ENCODE peak calls at places on chromosomes 16 and 17, in eight cellular contexts. J, Z, R, E, A, K, Y and G are unnamed samples.
A peak's percentile ranks its signal among the peaks of the same experiment; 100 is the strongest.

GRCh38 chr16:57472665-57473060 is 10.2 kb downstream of the POLR2C start:
- DNase-seq in J (no peak), Z (no peak), K (no peak), Y (no peak), E (no peak), A (no peak), R (no peak), G (no peak)

GRCh38 chr17:45339646-45340605 is 23.1 kb upstream of the MAP3K14 start:
- DNase-seq in R (no peak), A (no peak), Y (no peak), J (no peak), Z (no peak), E (no peak), K (no peak), G (no peak)

GRCh38 chr16:17509194-17509593 is 38.4 kb upstream of the XYLT1 start:
- DNase-seq in A (no peak), Z (no peak), J (no peak), R (no peak), Y (no peak), E (no peak), K (no peak), G (no peak)

GRCh38 chr17:31699281-31699680 is 159.8 kb downstream of the COPRS start:
- DNase-seq in R (no peak), J (no peak), Z (no peak), E (no peak), K (no peak), A (no peak), Y (peak; percentile 8), G (no peak)

GRCh38 chr16:47136101-47136820 is 7.5 kb downstream of the NETO2 start:
- DNase-seq in Z (no peak), Y (peak; percentile 57), A (no peak), R (peak; percentile 76), E (no peak), K (no peak), J (no peak), G (peak; percentile 36)

GRCh38 chr17:50304781-50305404 is 30.6 kb downstream of the TMEM92 start:
- DNase-seq in A (no peak), E (no peak), Z (no peak), K (no peak), R (peak; percentile 47), J (no peak), Y (no peak), G (no peak)

GRCh38 chr16:84115919-84116719 is 623 bp downstream of the MBTPS1 start:
- DNase-seq in Y (peak; percentile 27), K (peak; percentile 64), E (no peak), J (no peak), A (no peak), R (peak; percentile 49), Z (peak; percentile 49), G (peak; percentile 74)

GRCh38 chr16:3950343-3951193 is 70.1 kb upstream of the CREBBP start:
- DNase-seq in J (peak; percentile 86), A (no peak), Z (peak; percentile 88), Y (peak; percentile 78), E (peak; percentile 73), R (peak; percentile 99), K (no peak), G (no peak)

GRCh38 chr17:30391534-30391933 is 12.8 kb downstream of the CPD start:
- DNase-seq in K (no peak), J (no peak), A (no peak), E (no peak), Y (no peak), Z (no peak), R (no peak), G (no peak)

GRCh38 chr16:81752225-81752875 is 26.7 kb upstream of the PLCG2 start:
- DNase-seq in E (peak; percentile 37), Y (no peak), R (no peak), K (peak; percentile 58), J (peak; percentile 63), Z (peak; percentile 85), A (peak; percentile 38), G (peak; percentile 93)

GRCh38 chr17:19768046-19768782 is 20.1 kb upstream of the ALDH3A1 start:
- DNase-seq in K (no peak), E (no peak), J (no peak), R (no peak), Z (no peak), A (no peak), Y (no peak), G (peak; percentile 57)

GRCh38 chr17:82845163-82845807 is 5.5 kb upstream of the ZNF750 start:
- DNase-seq in E (no peak), K (peak; percentile 80), Z (peak; percentile 45), R (no peak), Y (no peak), J (peak; percentile 71), A (no peak), G (no peak)

GRCh38 chr17:79581306-79581932 is 29.4 kb downstream of the RBFOX3 start:
- DNase-seq in R (no peak), Y (peak; percentile 39), A (no peak), K (no peak), Z (no peak), J (no peak), E (no peak), G (no peak)

GRCh38 chr17:47741793-47742145 is 8.7 kb downstream of the TBX21 start:
- DNase-seq in J (no peak), R (no peak), A (no peak), E (no peak), Y (peak; percentile 43), Z (no peak), K (no peak), G (no peak)

DNA sequence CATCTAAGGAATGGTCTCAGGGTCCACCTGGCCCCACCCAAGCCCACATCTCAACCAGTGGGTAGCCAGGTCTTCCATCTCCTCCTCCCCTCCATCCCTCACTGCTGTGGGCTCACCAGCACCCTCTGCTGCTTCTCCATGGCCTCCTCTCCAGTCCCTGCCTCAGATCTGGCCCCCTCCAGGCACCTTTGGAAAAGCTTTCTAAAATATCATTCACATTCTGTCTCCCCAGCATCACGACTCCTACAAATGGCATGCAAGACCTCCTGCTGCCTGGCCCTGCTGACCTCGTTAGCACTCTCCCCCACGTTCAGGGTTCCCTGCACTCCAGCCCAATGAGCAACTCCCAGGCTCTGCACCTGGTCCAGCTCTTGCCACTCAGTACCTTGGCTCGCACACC is 13.7 kb downstream of the GLP2R start:
- DNase-seq in J (no peak), E (no peak), Y (no peak), R (no peak), A (no peak), Z (no peak), K (no peak), G (no peak)
- TF ChIP-seq CTCF in J (peak; percentile 15), E (no peak), Y (peak; percentile 40), R (peak; percentile 4), A (no peak), Z (no peak), K (no peak), G (no peak)

GRCh38 chr16:22357635-22357971 is 16.8 kb downstream of the CDR2 start:
- DNase-seq in K (no peak), A (no peak), E (no peak), R (no peak), Y (no peak), Z (no peak), J (no peak), G (peak; percentile 80)
- H3K4me3 ChIP-seq in K (no peak overlapping the region), A (no peak overlapping the region), E (no peak overlapping the region), R (no peak overlapping the region), Y (no peak overlapping the region), Z (no peak overlapping the region), J (no peak overlapping the region), G (peak overlapping the region; percentile 1)

GRCh38 chr17:81808778-81809555 is 5.0 kb downstream of the GCGR start:
- DNase-seq in R (no peak), Y (no peak), Z (no peak), A (no peak), E (no peak), J (no peak), K (no peak), G (no peak)
- TF ChIP-seq CTCF in R (no peak), Y (peak; percentile 41), Z (no peak), A (no peak), E (no peak), J (no peak), K (no peak), G (peak; percentile 31)

GRCh38 chr17:28843810-28844137 is 1.2 kb upstream of the FAM222B start:
- DNase-seq in Z (no peak), R (no peak), Y (no peak), E (no peak), K (no peak), A (no peak), J (no peak), G (no peak)

GRCh38 chr17:28842282-28843012 is at the start of gene FAM222B:
- DNase-seq in Z (peak; percentile 86), Y (peak; percentile 78), A (no peak), K (peak; percentile 88), R (peak; percentile 83), E (peak; percentile 39), J (peak; percentile 85), G (peak; percentile 91)

GRCh38 chr17:28841901-28842281 is 699 bp downstream of the FAM222B start:
- DNase-seq in K (no peak), R (no peak), Y (no peak), J (no peak), E (no peak), A (no peak), Z (no peak), G (peak; percentile 27)

GRCh38 chr17:28834420-28834819 is 8.2 kb downstream of the FAM222B start:
- DNase-seq in E (no peak), R (no peak), J (no peak), A (no peak), K (no peak), Z (no peak), Y (no peak), G (no peak)

GRCh38 chr17:28839221-28839620 is 3.4 kb downstream of the FAM222B start:
- DNase-seq in Z (no peak), E (no peak), A (no peak), J (no peak), R (peak; percentile 15), Y (no peak), K (no peak), G (no peak)
- H3K4me3 ChIP-seq in Z (no peak overlapping the region), E (no peak overlapping the region), A (no peak overlapping the region), J (no peak overlapping the region), R (no peak overlapping the region), Y (no peak overlapping the region), K (no peak overlapping the region), G (no peak overlapping the region)

GRCh38 chr17:76917829-76918228 is 49.6 kb downstream of the MGAT5B start:
- DNase-seq in Y (no peak), J (no peak), E (no peak), A (no peak), K (no peak), R (no peak), Z (no peak), G (no peak)

GRCh38 chr17:76914937-76915336 is 46.7 kb downstream of the MGAT5B start:
- DNase-seq in E (no peak), J (no peak), A (no peak), R (no peak), K (no peak), Z (no peak), Y (no peak), G (no peak)

GRCh38 chr17:76918811-76919210 is 50.6 kb downstream of the MGAT5B start:
- DNase-seq in K (no peak), R (no peak), J (no peak), E (no peak), A (no peak), Z (no peak), Y (no peak), G (no peak)

GRCh38 chr17:76912585-76912984 is 44.4 kb downstream of the MGAT5B start:
- DNase-seq in Y (no peak), K (no peak), R (no peak), Z (no peak), A (no peak), E (no peak), J (no peak), G (no peak)

GRCh38 chr17:76915840-76916510 is 47.8 kb downstream of the MGAT5B start:
- DNase-seq in Z (no peak), J (no peak), Y (no peak), K (no peak), A (no peak), E (no peak), R (no peak), G (no peak)
- TF ChIP-seq CTCF in Z (no peak), J (no peak), Y (no peak), K (no peak), A (no peak), E (no peak), R (no peak), G (no peak)